ENCODE peak calls at places on chromosomes 2 and 18, in nine cellular contexts. One of them, this sample, is unnamed.

GRCh38 chr2:30109856-30110255 is 37.0 kb upstream of the YPEL5 start:
- DNase-seq in fibroblast of gingiva: no peak
- DNase-seq in CD8-positive, alpha-beta T cell: no peak
- DNase-seq in T-helper 2 cell: no peak
- DNase-seq in mesothelial cell of epicardium: no peak
- DNase-seq in NCI-H510A treated with DMSO at 0.1 percent for 48 hours: no peak
- DNase-seq in GM10248: no peak
- DNase-seq in retina: no peak
- DNase-seq in breast epithelium: no peak
- DNase-seq in this sample: no peak

GRCh38 chr2:97995026-97995733 is 568 bp downstream of the TMEM131 start:
- DNase-seq in fibroblast of gingiva: peak
- DNase-seq in CD8-positive, alpha-beta T cell: peak
- DNase-seq in T-helper 2 cell: peak
- DNase-seq in mesothelial cell of epicardium: peak
- DNase-seq in NCI-H510A treated with DMSO at 0.1 percent for 48 hours: no peak
- DNase-seq in GM10248: peak
- DNase-seq in retina: peak
- DNase-seq in breast epithelium: no peak
- DNase-seq in this sample: peak

GRCh38 chr18:11995445-11996189 is 14.3 kb downstream of the IMPA2 start:
- DNase-seq in fibroblast of gingiva: peak
- DNase-seq in CD8-positive, alpha-beta T cell: peak
- DNase-seq in T-helper 2 cell: peak
- DNase-seq in mesothelial cell of epicardium: no peak
- DNase-seq in NCI-H510A treated with DMSO at 0.1 percent for 48 hours: peak
- DNase-seq in GM10248: peak
- DNase-seq in retina: peak
- DNase-seq in breast epithelium: peak
- DNase-seq in this sample: peak

GRCh38 chr2:215841175-215841816 is 172.1 kb downstream of the MREG start:
- DNase-seq in fibroblast of gingiva: no peak
- DNase-seq in CD8-positive, alpha-beta T cell: no peak
- DNase-seq in T-helper 2 cell: no peak
- DNase-seq in mesothelial cell of epicardium: no peak
- DNase-seq in NCI-H510A treated with DMSO at 0.1 percent for 48 hours: no peak
- DNase-seq in GM10248: no peak
- DNase-seq in retina: no peak
- DNase-seq in breast epithelium: no peak
- DNase-seq in this sample: no peak

GRCh38 chr2:6780765-6781274 is 84.9 kb downstream of the CMPK2 start:
- DNase-seq in fibroblast of gingiva: no peak
- DNase-seq in CD8-positive, alpha-beta T cell: no peak
- DNase-seq in T-helper 2 cell: no peak
- DNase-seq in mesothelial cell of epicardium: no peak
- DNase-seq in NCI-H510A treated with DMSO at 0.1 percent for 48 hours: peak
- DNase-seq in GM10248: no peak
- DNase-seq in retina: no peak
- DNase-seq in breast epithelium: peak
- DNase-seq in this sample: no peak

GRCh38 chr2:55992465-55992864 is 68.9 kb upstream of the EFEMP1 start:
- DNase-seq in fibroblast of gingiva: peak
- DNase-seq in CD8-positive, alpha-beta T cell: no peak
- DNase-seq in T-helper 2 cell: no peak
- DNase-seq in mesothelial cell of epicardium: no peak
- DNase-seq in NCI-H510A treated with DMSO at 0.1 percent for 48 hours: no peak
- DNase-seq in GM10248: no peak
- DNase-seq in retina: no peak
- DNase-seq in breast epithelium: no peak
- DNase-seq in this sample: no peak

GRCh38 chr18:59765343-59765742 is 68.1 kb upstream of the CCBE1 start:
- DNase-seq in fibroblast of gingiva: no peak
- DNase-seq in CD8-positive, alpha-beta T cell: no peak
- DNase-seq in T-helper 2 cell: no peak
- DNase-seq in mesothelial cell of epicardium: no peak
- DNase-seq in NCI-H510A treated with DMSO at 0.1 percent for 48 hours: no peak
- DNase-seq in GM10248: no peak
- DNase-seq in retina: no peak
- DNase-seq in breast epithelium: no peak
- DNase-seq in this sample: no peak

GRCh38 chr2:215434447-215435260 is 1.2 kb downstream of the FN1 start:
- DNase-seq in fibroblast of gingiva: no peak
- DNase-seq in CD8-positive, alpha-beta T cell: no peak
- DNase-seq in T-helper 2 cell: no peak
- DNase-seq in mesothelial cell of epicardium: no peak
- DNase-seq in NCI-H510A treated with DMSO at 0.1 percent for 48 hours: no peak
- DNase-seq in GM10248: no peak
- DNase-seq in retina: no peak
- DNase-seq in breast epithelium: no peak
- DNase-seq in this sample: no peak

GRCh38 chr2:154709215-154709614 is 10.7 kb downstream of the KCNJ3 start:
- DNase-seq in fibroblast of gingiva: peak
- DNase-seq in CD8-positive, alpha-beta T cell: no peak
- DNase-seq in T-helper 2 cell: no peak
- DNase-seq in mesothelial cell of epicardium: no peak
- DNase-seq in NCI-H510A treated with DMSO at 0.1 percent for 48 hours: no peak
- DNase-seq in GM10248: no peak
- DNase-seq in retina: no peak
- DNase-seq in breast epithelium: no peak
- DNase-seq in this sample: no peak

GRCh38 chr2:135257383-135258090 is 205.4 kb downstream of the RAB3GAP1 start:
- DNase-seq in fibroblast of gingiva: peak
- DNase-seq in CD8-positive, alpha-beta T cell: no peak
- DNase-seq in T-helper 2 cell: no peak
- DNase-seq in mesothelial cell of epicardium: no peak
- DNase-seq in NCI-H510A treated with DMSO at 0.1 percent for 48 hours: no peak
- DNase-seq in GM10248: no peak
- DNase-seq in retina: no peak
- DNase-seq in breast epithelium: no peak
- DNase-seq in this sample: no peak

GRCh38 chr18:47187721-47188120 is 11.6 kb upstream of the IER3IP1 start:
- DNase-seq in fibroblast of gingiva: no peak
- DNase-seq in CD8-positive, alpha-beta T cell: no peak
- DNase-seq in T-helper 2 cell: no peak
- DNase-seq in mesothelial cell of epicardium: no peak
- DNase-seq in NCI-H510A treated with DMSO at 0.1 percent for 48 hours: no peak
- DNase-seq in GM10248: no peak
- DNase-seq in retina: no peak
- DNase-seq in breast epithelium: no peak
- DNase-seq in this sample: no peak

GRCh38 chr2:112585400-112585799 is 991 bp downstream of the CHCHD5 start:
- DNase-seq in fibroblast of gingiva: no peak
- DNase-seq in CD8-positive, alpha-beta T cell: no peak
- DNase-seq in T-helper 2 cell: no peak
- DNase-seq in mesothelial cell of epicardium: no peak
- DNase-seq in NCI-H510A treated with DMSO at 0.1 percent for 48 hours: no peak
- DNase-seq in GM10248: no peak
- DNase-seq in retina: no peak
- DNase-seq in breast epithelium: no peak
- DNase-seq in this sample: no peak

GRCh38 chr2:237132799-237133198 is 47.1 kb downstream of the COPS8 start:
- DNase-seq in fibroblast of gingiva: no peak
- DNase-seq in CD8-positive, alpha-beta T cell: no peak
- DNase-seq in T-helper 2 cell: no peak
- DNase-seq in mesothelial cell of epicardium: no peak
- DNase-seq in NCI-H510A treated with DMSO at 0.1 percent for 48 hours: no peak
- DNase-seq in GM10248: no peak
- DNase-seq in retina: no peak
- DNase-seq in breast epithelium: no peak
- DNase-seq in this sample: no peak

GRCh38 chr18:6401687-6402086 is 13.0 kb downstream of the L3MBTL4 start:
- DNase-seq in fibroblast of gingiva: no peak
- DNase-seq in CD8-positive, alpha-beta T cell: no peak
- DNase-seq in T-helper 2 cell: no peak
- DNase-seq in mesothelial cell of epicardium: no peak
- DNase-seq in NCI-H510A treated with DMSO at 0.1 percent for 48 hours: peak
- DNase-seq in GM10248: no peak
- DNase-seq in retina: peak
- DNase-seq in breast epithelium: no peak
- DNase-seq in this sample: no peak

GRCh38 chr2:119111115-119111975 is 47.2 kb downstream of the C1QL2 start:
- DNase-seq in fibroblast of gingiva: no peak
- DNase-seq in CD8-positive, alpha-beta T cell: peak
- DNase-seq in T-helper 2 cell: no peak
- DNase-seq in mesothelial cell of epicardium: no peak
- DNase-seq in NCI-H510A treated with DMSO at 0.1 percent for 48 hours: no peak
- DNase-seq in GM10248: no peak
- DNase-seq in retina: no peak
- DNase-seq in breast epithelium: no peak
- DNase-seq in this sample: no peak

GRCh38 chr18:75052475-75052874 is 156.5 kb downstream of the PTGR3 start:
- DNase-seq in fibroblast of gingiva: no peak
- DNase-seq in CD8-positive, alpha-beta T cell: no peak
- DNase-seq in T-helper 2 cell: no peak
- DNase-seq in mesothelial cell of epicardium: no peak
- DNase-seq in NCI-H510A treated with DMSO at 0.1 percent for 48 hours: no peak
- DNase-seq in GM10248: no peak
- DNase-seq in retina: no peak
- DNase-seq in breast epithelium: no peak
- DNase-seq in this sample: no peak

GRCh38 chr2:3529316-3530025 is 10.1 kb upstream of the ADI1 start:
- DNase-seq in fibroblast of gingiva: no peak
- DNase-seq in CD8-positive, alpha-beta T cell: no peak
- DNase-seq in T-helper 2 cell: no peak
- DNase-seq in mesothelial cell of epicardium: no peak
- DNase-seq in NCI-H510A treated with DMSO at 0.1 percent for 48 hours: no peak
- DNase-seq in GM10248: no peak
- DNase-seq in retina: no peak
- DNase-seq in breast epithelium: no peak
- DNase-seq in this sample: no peak

GRCh38 chr2:232088771-232089170 is 127.3 kb downstream of the DIS3L2 start:
- DNase-seq in fibroblast of gingiva: no peak
- DNase-seq in CD8-positive, alpha-beta T cell: no peak
- DNase-seq in T-helper 2 cell: no peak
- DNase-seq in mesothelial cell of epicardium: no peak
- DNase-seq in NCI-H510A treated with DMSO at 0.1 percent for 48 hours: no peak
- DNase-seq in GM10248: no peak
- DNase-seq in retina: no peak
- DNase-seq in breast epithelium: no peak
- DNase-seq in this sample: no peak

GRCh38 chr2:14051401-14051800 is 581.1 kb upstream of the LRATD1 start:
- DNase-seq in fibroblast of gingiva: no peak
- DNase-seq in CD8-positive, alpha-beta T cell: no peak
- DNase-seq in T-helper 2 cell: no peak
- DNase-seq in mesothelial cell of epicardium: no peak
- DNase-seq in NCI-H510A treated with DMSO at 0.1 percent for 48 hours: peak
- DNase-seq in GM10248: no peak
- DNase-seq in retina: no peak
- DNase-seq in breast epithelium: no peak
- DNase-seq in this sample: no peak

GRCh38 chr2:208248601-208249000 is 6.3 kb downstream of the IDH1 start:
- DNase-seq in fibroblast of gingiva: no peak
- DNase-seq in CD8-positive, alpha-beta T cell: no peak
- DNase-seq in T-helper 2 cell: no peak
- DNase-seq in mesothelial cell of epicardium: no peak
- DNase-seq in NCI-H510A treated with DMSO at 0.1 percent for 48 hours: no peak
- DNase-seq in GM10248: no peak
- DNase-seq in retina: no peak
- DNase-seq in breast epithelium: no peak
- DNase-seq in this sample: no peak

GRCh38 chr2:188726561-188727247 is 247.5 kb upstream of the COL3A1 start:
- DNase-seq in fibroblast of gingiva: peak
- DNase-seq in CD8-positive, alpha-beta T cell: no peak
- DNase-seq in T-helper 2 cell: no peak
- DNase-seq in mesothelial cell of epicardium: no peak
- DNase-seq in NCI-H510A treated with DMSO at 0.1 percent for 48 hours: peak
- DNase-seq in GM10248: no peak
- DNase-seq in retina: no peak
- DNase-seq in breast epithelium: no peak
- DNase-seq in this sample: no peak

GRCh38 chr2:85017436-85018048 is 46.6 kb downstream of the KCMF1 start:
- DNase-seq in fibroblast of gingiva: no peak
- DNase-seq in CD8-positive, alpha-beta T cell: no peak
- DNase-seq in T-helper 2 cell: no peak
- DNase-seq in mesothelial cell of epicardium: no peak
- DNase-seq in NCI-H510A treated with DMSO at 0.1 percent for 48 hours: no peak
- DNase-seq in GM10248: no peak
- DNase-seq in retina: no peak
- DNase-seq in breast epithelium: no peak
- DNase-seq in this sample: no peak

GRCh38 chr18:39448942-39449341 is 1883.3 kb upstream of the CELF4 start:
- DNase-seq in fibroblast of gingiva: no peak
- DNase-seq in CD8-positive, alpha-beta T cell: no peak
- DNase-seq in T-helper 2 cell: no peak
- DNase-seq in mesothelial cell of epicardium: no peak
- DNase-seq in NCI-H510A treated with DMSO at 0.1 percent for 48 hours: no peak
- DNase-seq in GM10248: no peak
- DNase-seq in retina: no peak
- DNase-seq in breast epithelium: no peak
- DNase-seq in this sample: no peak

GRCh38 chr18:42275949-42276730 is 321.1 kb downstream of the PIK3C3 start:
- DNase-seq in fibroblast of gingiva: no peak
- DNase-seq in CD8-positive, alpha-beta T cell: no peak
- DNase-seq in T-helper 2 cell: no peak
- DNase-seq in mesothelial cell of epicardium: no peak
- DNase-seq in NCI-H510A treated with DMSO at 0.1 percent for 48 hours: no peak
- DNase-seq in GM10248: no peak
- DNase-seq in retina: no peak
- DNase-seq in breast epithelium: no peak
- DNase-seq in this sample: no peak

GRCh38 chr2:239895116-239895515 is 130.0 kb downstream of the NDUFA10 start:
- DNase-seq in fibroblast of gingiva: no peak
- DNase-seq in CD8-positive, alpha-beta T cell: peak
- DNase-seq in T-helper 2 cell: no peak
- DNase-seq in mesothelial cell of epicardium: no peak
- DNase-seq in NCI-H510A treated with DMSO at 0.1 percent for 48 hours: no peak
- DNase-seq in GM10248: no peak
- DNase-seq in retina: no peak
- DNase-seq in breast epithelium: no peak
- DNase-seq in this sample: peak

GRCh38 chr18:42486296-42486695 is 531.3 kb downstream of the PIK3C3 start:
- DNase-seq in fibroblast of gingiva: no peak
- DNase-seq in CD8-positive, alpha-beta T cell: no peak
- DNase-seq in T-helper 2 cell: no peak
- DNase-seq in mesothelial cell of epicardium: no peak
- DNase-seq in NCI-H510A treated with DMSO at 0.1 percent for 48 hours: no peak
- DNase-seq in GM10248: no peak
- DNase-seq in retina: no peak
- DNase-seq in breast epithelium: no peak
- DNase-seq in this sample: no peak

GRCh38 chr2:57296795-57297517 is 749.6 kb upstream of the VRK2 start:
- DNase-seq in fibroblast of gingiva: no peak
- DNase-seq in CD8-positive, alpha-beta T cell: no peak
- DNase-seq in T-helper 2 cell: no peak
- DNase-seq in mesothelial cell of epicardium: no peak
- DNase-seq in NCI-H510A treated with DMSO at 0.1 percent for 48 hours: no peak
- DNase-seq in GM10248: no peak
- DNase-seq in retina: no peak
- DNase-seq in breast epithelium: no peak
- DNase-seq in this sample: no peak

GRCh38 chr18:79611040-79611681 is 68.4 kb upstream of the CTDP1 start:
- DNase-seq in fibroblast of gingiva: no peak
- DNase-seq in CD8-positive, alpha-beta T cell: no peak
- DNase-seq in T-helper 2 cell: no peak
- DNase-seq in mesothelial cell of epicardium: no peak
- DNase-seq in NCI-H510A treated with DMSO at 0.1 percent for 48 hours: no peak
- DNase-seq in GM10248: no peak
- DNase-seq in retina: no peak
- DNase-seq in breast epithelium: no peak
- DNase-seq in this sample: peak

This sample was measured in ureter.